ENCODE peak calls at places on chromosomes 5 and 9, in four cellular contexts. One of them, this sample, is unnamed. For H3K4me1, the result is how much of the 10 kb centered on the place peaks cover.

GRCh38 chr5:159650803-159651202 is 265.5 kb upstream of the ADRA1B start:
- DNase-seq in sigmoid colon: no peak
- DNase-seq in A549: no peak
- DNase-seq in tibial nerve: no peak
- DNase-seq in this sample: no peak

GRCh38 chr9:101371813-101372212 is 13.0 kb downstream of the BAAT start:
- DNase-seq in sigmoid colon: no peak
- DNase-seq in A549: no peak
- DNase-seq in tibial nerve: no peak
- DNase-seq in this sample: no peak

GRCh38 chr9:5510991-5511390 is 660 bp downstream of the PDCD1LG2 start:
- DNase-seq in sigmoid colon: no peak
- DNase-seq in A549: no peak
- DNase-seq in tibial nerve: no peak
- DNase-seq in this sample: no peak

GRCh38 chr5:158718738-158719505 is 380.8 kb downstream of the EBF1 start:
- DNase-seq in sigmoid colon: no peak
- DNase-seq in A549: no peak
- DNase-seq in tibial nerve: no peak
- DNase-seq in this sample: no peak

GRCh38 chr9:30310711-30311110 is 2073.7 kb upstream of the ACO1 start:
- DNase-seq in sigmoid colon: no peak
- DNase-seq in A549: no peak
- DNase-seq in tibial nerve: no peak
- DNase-seq in this sample: no peak

GRCh38 chr5:171300358-171300757 is 8.7 kb upstream of the TLX3 start:
- DNase-seq in sigmoid colon: no peak
- DNase-seq in A549: no peak
- DNase-seq in tibial nerve: no peak
- DNase-seq in this sample: no peak

GRCh38 chr9:6692891-6693361 is 47.4 kb upstream of the GLDC start:
- DNase-seq in sigmoid colon: no peak
- DNase-seq in A549: no peak
- DNase-seq in tibial nerve: no peak
- DNase-seq in this sample: no peak

GRCh38 chr9:36245906-36246305 is 12.3 kb downstream of the GNE start:
- DNase-seq in sigmoid colon: no peak
- DNase-seq in A549: no peak
- DNase-seq in tibial nerve: no peak
- DNase-seq in this sample: no peak

GRCh38 chr5:33423018-33423630 is 17.6 kb upstream of the TARS1 start:
- DNase-seq in sigmoid colon: no peak
- DNase-seq in A549: no peak
- DNase-seq in tibial nerve: no peak
- DNase-seq in this sample: no peak

GRCh38 chr9:68446836-68447235 is 90.4 kb downstream of the PGM5 start:
- DNase-seq in sigmoid colon: peak
- DNase-seq in A549: no peak
- DNase-seq in tibial nerve: no peak
- DNase-seq in this sample: no peak

DNA sequence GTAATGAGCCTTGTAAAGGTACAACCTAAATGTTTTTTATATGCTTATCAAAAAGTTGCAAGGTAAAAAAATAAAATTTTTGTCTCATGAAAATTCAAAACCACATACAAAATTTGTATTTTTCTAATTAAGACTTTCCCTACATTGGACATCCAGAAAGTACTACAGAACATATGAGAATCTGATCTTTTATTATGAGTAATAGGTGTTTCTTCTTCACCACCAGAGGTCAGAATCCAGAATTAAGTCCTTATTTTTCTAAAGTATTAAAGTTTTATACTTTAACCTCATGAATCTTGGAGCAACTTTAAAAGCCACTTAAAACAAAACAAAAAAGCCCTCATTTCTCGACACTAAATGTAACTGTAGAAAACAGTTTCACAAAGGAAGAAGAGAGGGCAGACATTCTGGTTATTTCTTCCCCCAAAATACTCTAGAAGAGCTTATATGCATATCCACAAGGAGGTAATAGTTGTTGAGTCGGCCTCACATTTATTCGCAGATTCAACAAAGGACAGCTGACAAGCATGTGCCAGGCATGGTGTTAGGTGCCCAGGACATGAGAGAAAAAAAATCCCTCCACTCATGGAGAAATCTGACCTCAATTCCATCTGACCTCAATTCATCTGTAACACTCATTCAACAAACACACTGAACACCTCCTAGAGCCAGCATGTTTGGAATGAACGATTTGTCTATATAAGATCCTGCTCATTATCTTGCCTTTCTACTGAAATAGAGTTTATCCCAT is 69.2 kb downstream of the MLLT3 start:
- DNase-seq in sigmoid colon: no peak
- DNase-seq in A549: no peak
- DNase-seq in tibial nerve: no peak
- DNase-seq in this sample: no peak
- H3K27ac ChIP-seq in sigmoid colon: peak
- H3K27ac ChIP-seq in A549: peak
- H3K27ac ChIP-seq in tibial nerve: no peak
- H3K27ac ChIP-seq in this sample: no peak

GRCh38 chr9:105243015-105243686 is 1.3 kb upstream of the SLC44A1 start:
- DNase-seq in sigmoid colon: no peak
- DNase-seq in A549: no peak
- DNase-seq in tibial nerve: no peak
- DNase-seq in this sample: no peak
- H3K4me1 ChIP-seq in sigmoid colon: under half
- H3K4me1 ChIP-seq in A549: under half
- H3K4me1 ChIP-seq in tibial nerve: under half
- H3K4me1 ChIP-seq in this sample: half or more

GRCh38 chr9:129415954-129416651 is 204.8 kb downstream of the C9orf50 start:
- DNase-seq in sigmoid colon: no peak
- DNase-seq in A549: no peak
- DNase-seq in tibial nerve: no peak
- DNase-seq in this sample: no peak
- TF ChIP-seq EP300 in sigmoid colon: no peak
- TF ChIP-seq EP300 in A549: no peak
- TF ChIP-seq EP300 in tibial nerve: no peak
- TF ChIP-seq EP300 in this sample: no peak

DNA sequence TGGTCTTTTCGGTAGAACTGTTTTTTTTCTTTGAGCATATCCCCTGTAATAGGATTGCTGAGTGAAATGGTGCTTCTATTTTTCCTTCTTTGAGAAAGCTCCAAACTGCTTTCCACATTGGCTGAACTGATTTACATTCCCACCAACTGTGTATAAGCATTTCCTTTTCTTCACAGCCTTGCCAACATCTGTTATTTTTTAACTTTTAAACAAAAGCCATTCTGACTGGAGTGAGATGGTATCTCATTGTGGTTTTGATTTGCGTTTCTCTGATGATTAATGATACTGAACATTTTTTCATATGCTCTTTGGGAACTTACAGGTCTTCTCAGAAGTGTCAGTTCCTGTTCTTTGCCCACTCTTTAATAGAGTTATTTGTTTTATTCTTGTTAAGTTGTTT is 764.8 kb downstream of the MTRR start:
- DNase-seq in sigmoid colon: no peak
- DNase-seq in A549: no peak
- DNase-seq in tibial nerve: no peak
- DNase-seq in this sample: no peak
- H3K27ac ChIP-seq in sigmoid colon: no peak
- H3K27ac ChIP-seq in A549: no peak
- H3K27ac ChIP-seq in tibial nerve: no peak
- H3K27ac ChIP-seq in this sample: no peak

GRCh38 chr5:143195496-143195895 is 208.0 kb downstream of the NR3C1 start:
- DNase-seq in sigmoid colon: no peak
- DNase-seq in A549: no peak
- DNase-seq in tibial nerve: no peak
- DNase-seq in this sample: no peak
- H3K4me1 ChIP-seq in sigmoid colon: under half
- H3K4me1 ChIP-seq in A549: under half
- H3K4me1 ChIP-seq in tibial nerve: under half
- H3K4me1 ChIP-seq in this sample: under half

GRCh38 chr5:36682499-36682898 is 76.1 kb downstream of the SLC1A3 start:
- DNase-seq in sigmoid colon: no peak
- DNase-seq in A549: no peak
- DNase-seq in tibial nerve: no peak
- DNase-seq in this sample: no peak

GRCh38 chr5:36683821-36684434 is 77.5 kb downstream of the SLC1A3 start:
- DNase-seq in sigmoid colon: peak
- DNase-seq in A549: no peak
- DNase-seq in tibial nerve: no peak
- DNase-seq in this sample: no peak

GRCh38 chr5:36675244-36675643 is 68.8 kb downstream of the SLC1A3 start:
- DNase-seq in sigmoid colon: no peak
- DNase-seq in A549: no peak
- DNase-seq in tibial nerve: no peak
- DNase-seq in this sample: no peak

GRCh38 chr5:36679609-36680008 is 73.2 kb downstream of the SLC1A3 start:
- DNase-seq in sigmoid colon: no peak
- DNase-seq in A549: no peak
- DNase-seq in tibial nerve: no peak
- DNase-seq in this sample: no peak

DNA sequence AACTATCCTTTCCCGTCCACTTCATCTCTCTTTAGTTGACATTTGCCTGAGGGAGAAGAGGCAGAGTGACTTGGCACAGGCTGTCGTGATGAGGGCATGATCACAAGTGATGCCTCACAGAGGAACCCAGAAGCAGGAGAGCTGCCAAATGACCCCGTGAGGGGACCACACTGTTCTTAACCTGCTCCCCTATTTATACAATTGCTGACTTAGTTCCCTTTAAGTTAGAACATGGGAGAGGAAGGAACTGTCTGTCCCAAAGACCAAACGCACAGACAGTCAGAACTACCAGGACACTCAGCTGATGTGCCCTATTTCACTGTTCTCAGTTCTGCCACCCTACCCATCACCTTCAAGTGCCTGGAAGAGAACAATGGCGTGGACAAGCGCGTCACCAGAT is 73.7 kb downstream of the SLC1A3 start:
- DNase-seq in sigmoid colon: peak
- DNase-seq in A549: no peak
- DNase-seq in tibial nerve: no peak
- DNase-seq in this sample: no peak
- TF ChIP-seq EP300 in sigmoid colon: peak
- TF ChIP-seq EP300 in A549: no peak
- TF ChIP-seq EP300 in tibial nerve: peak
- TF ChIP-seq EP300 in this sample: peak

DNA sequence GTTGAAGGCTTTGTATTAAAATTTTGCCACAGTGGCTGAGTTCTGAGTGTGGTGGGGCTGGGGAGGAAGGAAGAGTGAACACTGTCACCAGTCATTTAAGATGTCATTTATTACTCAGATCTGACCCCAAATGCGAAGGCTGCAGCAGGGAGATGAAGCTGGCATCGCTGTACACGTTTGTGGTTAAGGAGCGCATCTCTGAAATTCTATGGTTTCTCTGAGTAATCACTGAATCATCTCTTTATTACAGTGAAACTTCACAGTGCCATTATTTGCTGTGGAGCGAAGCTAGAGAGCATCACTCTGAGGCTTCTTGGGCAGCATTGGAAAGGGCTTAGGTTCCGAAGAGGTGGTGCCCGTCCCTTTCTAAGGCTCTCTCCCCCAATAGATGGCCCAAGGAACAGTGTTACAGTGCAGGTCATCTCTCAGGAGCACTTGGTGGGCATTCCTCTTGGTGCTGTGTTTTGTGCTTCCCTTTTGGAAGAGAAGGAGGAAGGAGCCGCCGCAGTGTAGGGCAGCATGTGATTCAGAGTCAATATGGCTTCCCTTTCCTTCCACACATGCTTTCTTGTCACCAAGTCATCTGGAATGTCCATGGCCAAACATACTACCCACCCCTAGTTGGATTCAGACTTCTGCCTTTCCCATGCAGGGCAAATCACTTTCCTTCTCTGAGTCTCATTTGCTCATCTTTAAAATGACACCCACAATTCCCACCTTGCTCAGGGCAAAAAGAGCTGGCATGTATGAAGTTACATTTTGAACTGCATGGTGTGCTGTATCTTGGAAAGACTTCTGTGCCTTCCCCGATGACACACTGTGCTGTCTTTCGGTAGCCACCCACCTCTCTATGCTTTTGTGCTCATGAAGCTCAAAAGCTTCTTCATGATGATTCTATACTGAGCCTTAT is 9.3 kb upstream of the TEX48 start:
- DNase-seq in sigmoid colon: no peak
- DNase-seq in A549: peak
- DNase-seq in tibial nerve: no peak
- DNase-seq in this sample: no peak
- H3K27ac ChIP-seq in sigmoid colon: no peak
- H3K27ac ChIP-seq in A549: peak
- H3K27ac ChIP-seq in tibial nerve: no peak
- H3K27ac ChIP-seq in this sample: no peak